ENCODE peak calls at places on chromosomes 1 and 21, in five cellular contexts. I is hepatocyte, F is mammary epithelial cell, Z is astrocyte, Q is H9. L is an unnamed sample.

GRCh38 chr1:204574016-204574855 is 58.0 kb downstream of the MDM4 start:
- DNase-seq in I (no peak), F (no peak), Z (no peak), Q (no peak), L (no peak)

GRCh38 chr1:69401894-69402293 is 165.8 kb upstream of the LRRC7 start:
- DNase-seq in I (no peak), F (peak; percentile 9), Z (peak; percentile 6), Q (no peak), L (no peak)

GRCh38 chr1:224592636-224593579 is 23.2 kb upstream of the CNIH3 start:
- DNase-seq in I (peak; percentile 26), F (peak; percentile 88), Z (peak; percentile 96), Q (no peak), L (no peak)

GRCh38 chr21:15731243-15731613 is 1.4 kb downstream of the USP25 start:
- DNase-seq in I (no peak), F (peak; percentile 51), Z (no peak), Q (no peak), L (no peak)

GRCh38 chr1:210396541-210396940 is 67.8 kb downstream of the HHAT start:
- DNase-seq in I (no peak), F (no peak), Z (no peak), Q (no peak), L (no peak)

GRCh38 chr1:15346356-15347030 is 63.2 kb upstream of the EFHD2 start:
- DNase-seq in I (no peak), F (no peak), Z (no peak), Q (no peak), L (no peak)

GRCh38 chr21:33069994-33070811 is at the start of gene OLIG1:
- DNase-seq in I (peak; percentile 18), F (peak; percentile 32), Z (peak; percentile 36), Q (peak; percentile 82), L (peak; percentile 48)

GRCh38 chr1:225597926-225598575 is 54.9 kb downstream of the ENAH start:
- DNase-seq in I (no peak), F (peak; percentile 46), Z (peak; percentile 69), Q (no peak), L (no peak)

GRCh38 chr1:92095868-92096267 is 15.7 kb downstream of the BTBD8 start:
- DNase-seq in I (no peak), F (no peak), Z (no peak), Q (no peak), L (no peak)

GRCh38 chr21:40433575-40433974 is 413.4 kb downstream of the DSCAM start:
- DNase-seq in I (no peak), F (peak; percentile 12), Z (no peak), Q (no peak), L (no peak)

GRCh38 chr1:209400351-209401220 is 182.9 kb upstream of the CAMK1G start:
- DNase-seq in I (no peak), F (no peak), Z (peak; percentile 35), Q (no peak), L (no peak)

GRCh38 chr1:23763040-23763577 is 15.1 kb upstream of the PITHD1 start:
- DNase-seq in I (no peak), F (no peak), Z (no peak), Q (no peak), L (peak; percentile 49)

GRCh38 chr1:20250346-20250989 is 40.2 kb upstream of the VWA5B1 start:
- DNase-seq in I (peak; percentile 88), F (no peak), Z (no peak), Q (no peak), L (no peak)

GRCh38 chr1:1665815-1666251 is 7.0 kb upstream of the CDK11B start:
- DNase-seq in I (no peak), F (no peak), Z (no peak), Q (peak; percentile 66), L (peak; percentile 78)

GRCh38 chr21:45593162-45594022 is 50.1 kb upstream of the PCBP3 start:
- DNase-seq in I (no peak), F (no peak), Z (no peak), Q (no peak), L (no peak)

GRCh38 chr1:235943581-235944114 is 76.9 kb upstream of the LYST start:
- DNase-seq in I (no peak), F (peak; percentile 92), Z (peak; percentile 98), Q (no peak), L (no peak)

GRCh38 chr1:157116735-157117103 is 17.1 kb upstream of the ETV3L start:
- DNase-seq in I (peak; percentile 26), F (no peak), Z (no peak), Q (no peak), L (no peak)

GRCh38 chr1:205344010-205344808 is 12.5 kb downstream of the KLHDC8A start:
- DNase-seq in I (peak; percentile 72), F (no peak), Z (no peak), Q (no peak), L (peak; percentile 77)

GRCh38 chr1:26145960-26146294 is 13.0 kb upstream of the FAM110D start:
- DNase-seq in I (no peak), F (no peak), Z (no peak), Q (no peak), L (no peak)

GRCh38 chr1:56404066-56404465 is 175.3 kb downstream of the PLPP3 start:
- DNase-seq in I (no peak), F (no peak), Z (peak; percentile 49), Q (no peak), L (no peak)

GRCh38 chr1:154703207-154703606 is 95.2 kb upstream of the ADAR start:
- DNase-seq in I (no peak), F (no peak), Z (peak; percentile 10), Q (no peak), L (no peak)

GRCh38 chr1:212012034-212012740 is 23.2 kb downstream of the INTS7 start:
- DNase-seq in I (peak; percentile 69), F (peak; percentile 61), Z (peak; percentile 34), Q (peak; percentile 71), L (peak; percentile 85)

GRCh38 chr1:174953657-174954435 is 45.9 kb upstream of the CACYBP start:
- DNase-seq in I (peak; percentile 50), F (no peak), Z (no peak), Q (no peak), L (peak; percentile 9)

GRCh38 chr1:25546193-25546592 is 2.8 kb downstream of the LDLRAP1 start:
- DNase-seq in I (no peak), F (no peak), Z (no peak), Q (no peak), L (no peak)

GRCh38 chr1:214941061-214941460 is 141.5 kb upstream of the KCNK2 start:
- DNase-seq in I (no peak), F (no peak), Z (no peak), Q (no peak), L (no peak)

GRCh38 chr1:171644805-171645483 is 7.5 kb downstream of the MYOC start:
- DNase-seq in I (peak; percentile 90), F (peak; percentile 81), Z (peak; percentile 62), Q (peak; percentile 92), L (peak; percentile 67)

GRCh38 chr1:30807318-30808066 is 49.9 kb upstream of the LAPTM5 start:
- DNase-seq in I (no peak), F (no peak), Z (no peak), Q (no peak), L (peak; percentile 72)

GRCh38 chr1:26318338-26319064 is 743 bp downstream of the CD52 start:
- DNase-seq in I (no peak), F (no peak), Z (no peak), Q (no peak), L (no peak)

GRCh38 chr1:55526716-55527115 is 311.6 kb upstream of the USP24 start:
- DNase-seq in I (no peak), F (no peak), Z (no peak), Q (no peak), L (no peak)

GRCh38 chr1:223775054-223775453 is 62.7 kb downstream of the CAPN2 start:
- DNase-seq in I (no peak), F (no peak), Z (no peak), Q (no peak), L (no peak)

DNA sequence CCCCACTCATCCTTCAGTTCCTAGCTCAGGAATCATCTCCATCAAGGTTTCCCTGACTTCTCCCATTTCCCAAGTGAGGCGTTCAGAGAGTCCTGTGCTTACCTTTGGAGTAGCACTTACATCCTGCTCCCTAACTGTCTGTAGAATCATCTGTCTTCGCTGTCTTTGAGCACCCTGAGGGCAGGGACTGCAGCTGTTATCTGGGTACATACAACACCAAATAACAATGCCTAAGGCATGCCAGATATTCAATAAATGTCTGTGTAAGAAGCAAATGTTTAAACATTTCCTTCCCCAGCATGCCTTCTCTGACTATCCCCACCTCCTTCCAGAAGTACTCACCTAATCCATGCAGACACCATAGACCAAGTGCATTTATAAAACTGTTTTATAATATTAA is 65.4 kb downstream of the JAK1 start:
- DNase-seq in I (no peak), F (no peak), Z (no peak), Q (no peak), L (no peak)
- H3K79me2 ChIP-seq in I (peaks cover 82% of the 10 kb centered on the region), F (peaks cover 66% of the 10 kb centered on the region), Z (peaks cover 76% of the 10 kb centered on the region), Q (no peaks in the 10 kb centered on the region), L (peaks cover 77% of the 10 kb centered on the region)

DNA sequence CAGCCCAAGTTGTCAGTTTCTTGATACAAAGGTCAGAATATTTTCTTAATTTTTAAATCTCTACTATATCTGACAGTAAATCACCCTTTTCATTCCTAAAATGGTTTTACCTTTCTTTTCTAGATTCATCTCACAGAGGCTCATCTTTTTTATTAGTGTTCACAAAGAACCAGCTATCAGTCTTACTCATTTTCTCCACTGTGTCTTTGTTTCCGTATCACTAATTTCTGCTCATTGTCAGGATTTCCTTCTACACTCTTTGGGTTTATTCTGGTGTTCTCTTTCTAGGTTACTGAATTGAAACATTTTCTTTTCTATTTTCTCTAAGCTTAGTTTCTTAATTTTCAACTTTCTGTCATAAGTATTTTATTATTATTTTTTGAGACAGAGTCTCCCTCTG is 8.7 kb downstream of the AGPAT3 start:
- DNase-seq in I (no peak), F (no peak), Z (no peak), Q (no peak), L (no peak)
- H4K20me1 ChIP-seq in I (peaks cover 39% of the 10 kb centered on the region), F (no peaks in the 10 kb centered on the region), Z (peaks cover 70% of the 10 kb centered on the region), Q (no peaks in the 10 kb centered on the region), L (peaks cover 34% of the 10 kb centered on the region)

DNA sequence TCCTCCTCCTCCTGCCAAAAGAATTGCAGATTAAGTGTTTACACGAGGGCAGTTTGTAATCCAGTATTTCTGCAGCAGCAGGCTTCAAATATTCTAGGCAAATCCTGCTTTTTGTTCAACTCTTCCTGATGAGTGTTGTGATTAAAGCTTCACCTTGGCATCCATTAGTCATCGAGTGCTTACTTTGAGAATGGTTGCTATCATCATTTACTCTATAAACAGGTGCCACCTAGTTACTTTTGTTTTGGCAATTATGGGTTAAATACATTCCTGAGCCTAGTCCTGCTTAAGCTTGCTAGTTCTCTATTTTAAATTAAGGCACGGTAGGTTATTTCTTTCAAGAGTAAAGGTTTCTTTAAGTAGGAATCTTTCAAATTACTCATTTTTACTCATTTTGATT is 20.3 kb downstream of the PDC start:
- DNase-seq in I (no peak), F (peak; percentile 74), Z (peak; percentile 49), Q (no peak), L (no peak)
- H3K79me2 ChIP-seq in I (no peaks in the 10 kb centered on the region), F (no peaks in the 10 kb centered on the region), Z (no peaks in the 10 kb centered on the region), Q (no peaks in the 10 kb centered on the region), L (no peaks in the 10 kb centered on the region)

GRCh38 chr1:151401860-151402259 is 2.5 kb downstream of the PSMB4 start:
- DNase-seq in I (no peak), F (no peak), Z (no peak), Q (no peak), L (no peak)

GRCh38 chr1:151399890-151400235 is 490 bp downstream of the PSMB4 start:
- DNase-seq in I (peak; percentile 33), F (peak; percentile 20), Z (peak; percentile 4), Q (no peak), L (no peak)

GRCh38 chr1:151403612-151404011 is 4.2 kb downstream of the PSMB4 start:
- DNase-seq in I (no peak), F (no peak), Z (no peak), Q (no peak), L (no peak)

GRCh38 chr1:151402764-151403163 is 3.4 kb downstream of the PSMB4 start:
- DNase-seq in I (no peak), F (no peak), Z (no peak), Q (no peak), L (no peak)

GRCh38 chr1:151401125-151401788 is 1.9 kb downstream of the PSMB4 start:
- DNase-seq in I (no peak), F (peak; percentile 24), Z (peak; percentile 16), Q (no peak), L (no peak)
- H4K20me1 ChIP-seq in I (no peaks in the 10 kb centered on the region), F (no peaks in the 10 kb centered on the region), Z (peaks cover 50% of the 10 kb centered on the region), Q (no peaks in the 10 kb centered on the region), L (peaks cover 4% of the 10 kb centered on the region)

L was measured in SK-N-SH.